ENCODE peak calls at places on chromosomes 16 and 17, in seven cellular contexts. One of them, this sample, is unnamed.

GRCh38 chr17:47694018-47694817 is at the start of gene TBKBP1:
- DNase-seq in hepatocyte: peak
- DNase-seq in cardiac muscle cell: peak
- DNase-seq in B cell: peak
- DNase-seq in NCI-H345: peak
- DNase-seq in progenitor cell of endocrine pancreas: peak
- DNase-seq in mucosa of descending colon: peak
- DNase-seq in this sample: no peak

GRCh38 chr17:76139801-76140660 is 1.0 kb downstream of the FOXJ1 start:
- DNase-seq in hepatocyte: peak
- DNase-seq in cardiac muscle cell: no peak
- DNase-seq in B cell: no peak
- DNase-seq in NCI-H345: no peak
- DNase-seq in progenitor cell of endocrine pancreas: peak
- DNase-seq in mucosa of descending colon: peak
- DNase-seq in this sample: peak

GRCh38 chr17:50638851-50639767 is 4.4 kb downstream of the ABCC3 start:
- DNase-seq in hepatocyte: peak
- DNase-seq in cardiac muscle cell: peak
- DNase-seq in B cell: no peak
- DNase-seq in NCI-H345: no peak
- DNase-seq in progenitor cell of endocrine pancreas: no peak
- DNase-seq in mucosa of descending colon: peak
- DNase-seq in this sample: no peak

GRCh38 chr16:22316411-22316811 is 19.2 kb downstream of the POLR3E start:
- DNase-seq in hepatocyte: no peak
- DNase-seq in cardiac muscle cell: no peak
- DNase-seq in B cell: peak
- DNase-seq in NCI-H345: no peak
- DNase-seq in progenitor cell of endocrine pancreas: no peak
- DNase-seq in mucosa of descending colon: no peak
- DNase-seq in this sample: no peak

GRCh38 chr16:12347365-12347764 is 370.8 kb downstream of the SNX29 start:
- DNase-seq in hepatocyte: no peak
- DNase-seq in cardiac muscle cell: no peak
- DNase-seq in B cell: no peak
- DNase-seq in NCI-H345: no peak
- DNase-seq in progenitor cell of endocrine pancreas: no peak
- DNase-seq in mucosa of descending colon: no peak
- DNase-seq in this sample: no peak

GRCh38 chr17:49664706-49665211 is 13.1 kb downstream of the SPOP start:
- DNase-seq in hepatocyte: no peak
- DNase-seq in cardiac muscle cell: no peak
- DNase-seq in B cell: no peak
- DNase-seq in NCI-H345: no peak
- DNase-seq in progenitor cell of endocrine pancreas: no peak
- DNase-seq in mucosa of descending colon: no peak
- DNase-seq in this sample: no peak

GRCh38 chr16:919658-920631 is 50.8 kb downstream of the LMF1 start:
- DNase-seq in hepatocyte: peak
- DNase-seq in cardiac muscle cell: peak
- DNase-seq in B cell: no peak
- DNase-seq in NCI-H345: no peak
- DNase-seq in progenitor cell of endocrine pancreas: no peak
- DNase-seq in mucosa of descending colon: peak
- DNase-seq in this sample: no peak

GRCh38 chr17:72030067-72030899 is 90.5 kb upstream of the SOX9 start:
- DNase-seq in hepatocyte: peak
- DNase-seq in cardiac muscle cell: peak
- DNase-seq in B cell: no peak
- DNase-seq in NCI-H345: no peak
- DNase-seq in progenitor cell of endocrine pancreas: peak
- DNase-seq in mucosa of descending colon: peak
- DNase-seq in this sample: no peak

GRCh38 chr16:84513111-84514065 is 8.9 kb upstream of the MEAK7 start:
- DNase-seq in hepatocyte: peak
- DNase-seq in cardiac muscle cell: peak
- DNase-seq in B cell: no peak
- DNase-seq in NCI-H345: no peak
- DNase-seq in progenitor cell of endocrine pancreas: no peak
- DNase-seq in mucosa of descending colon: no peak
- DNase-seq in this sample: no peak

GRCh38 chr17:79943354-79944241 is 92.1 kb downstream of the TBC1D16 start:
- DNase-seq in hepatocyte: no peak
- DNase-seq in cardiac muscle cell: no peak
- DNase-seq in B cell: no peak
- DNase-seq in NCI-H345: no peak
- DNase-seq in progenitor cell of endocrine pancreas: no peak
- DNase-seq in mucosa of descending colon: no peak
- DNase-seq in this sample: no peak

This sample was measured in GM12892.